ENCODE peak calls at places on chromosomes 1 and 21, in nine cellular contexts. One of them, this sample, is unnamed.

GRCh38 chr1:24957016-24957807 is 27.1 kb upstream of the RUNX3 start:
- DNase-seq in upper lobe of right lung: no peak
- DNase-seq in MM.1S: no peak
- DNase-seq in kidney: peak
- DNase-seq in ovary: no peak
- DNase-seq in CD4-positive, alpha-beta T cell: no peak
- DNase-seq in psoas muscle: no peak
- DNase-seq in substantia nigra: no peak
- DNase-seq in PC-3: no peak
- DNase-seq in this sample: no peak

GRCh38 chr1:77283701-77284425 is 2.0 kb downstream of the AK5 start:
- DNase-seq in upper lobe of right lung: no peak
- DNase-seq in MM.1S: no peak
- DNase-seq in kidney: no peak
- DNase-seq in ovary: no peak
- DNase-seq in CD4-positive, alpha-beta T cell: no peak
- DNase-seq in psoas muscle: no peak
- DNase-seq in substantia nigra: no peak
- DNase-seq in PC-3: no peak
- DNase-seq in this sample: no peak

GRCh38 chr1:109750920-109751319 is 10.1 kb upstream of the GSTM3 start:
- DNase-seq in upper lobe of right lung: no peak
- DNase-seq in MM.1S: no peak
- DNase-seq in kidney: no peak
- DNase-seq in ovary: no peak
- DNase-seq in CD4-positive, alpha-beta T cell: no peak
- DNase-seq in psoas muscle: no peak
- DNase-seq in substantia nigra: no peak
- DNase-seq in PC-3: no peak
- DNase-seq in this sample: no peak

GRCh38 chr1:184044603-184045376 is 6.7 kb upstream of the TSEN15 start:
- DNase-seq in upper lobe of right lung: no peak
- DNase-seq in MM.1S: no peak
- DNase-seq in kidney: no peak
- DNase-seq in ovary: no peak
- DNase-seq in CD4-positive, alpha-beta T cell: no peak
- DNase-seq in psoas muscle: no peak
- DNase-seq in substantia nigra: no peak
- DNase-seq in PC-3: peak
- DNase-seq in this sample: no peak

GRCh38 chr1:10415211-10415930 is 14.9 kb upstream of the CENPS start:
- DNase-seq in upper lobe of right lung: no peak
- DNase-seq in MM.1S: no peak
- DNase-seq in kidney: peak
- DNase-seq in ovary: no peak
- DNase-seq in CD4-positive, alpha-beta T cell: no peak
- DNase-seq in psoas muscle: no peak
- DNase-seq in substantia nigra: no peak
- DNase-seq in PC-3: peak
- DNase-seq in this sample: no peak

GRCh38 chr1:202844935-202845334 is 34.2 kb downstream of the PCAT6 start:
- DNase-seq in upper lobe of right lung: no peak
- DNase-seq in MM.1S: no peak
- DNase-seq in kidney: no peak
- DNase-seq in ovary: no peak
- DNase-seq in CD4-positive, alpha-beta T cell: no peak
- DNase-seq in psoas muscle: no peak
- DNase-seq in substantia nigra: no peak
- DNase-seq in PC-3: no peak
- DNase-seq in this sample: no peak

GRCh38 chr21:45992311-45993209 is 11.0 kb downstream of the COL6A1 start:
- DNase-seq in upper lobe of right lung: peak
- DNase-seq in MM.1S: no peak
- DNase-seq in kidney: no peak
- DNase-seq in ovary: peak
- DNase-seq in CD4-positive, alpha-beta T cell: peak
- DNase-seq in psoas muscle: peak
- DNase-seq in substantia nigra: no peak
- DNase-seq in PC-3: no peak
- DNase-seq in this sample: no peak

GRCh38 chr1:15189692-15190321 is 36.3 kb downstream of the TMEM51 start:
- DNase-seq in upper lobe of right lung: peak
- DNase-seq in MM.1S: no peak
- DNase-seq in kidney: no peak
- DNase-seq in ovary: no peak
- DNase-seq in CD4-positive, alpha-beta T cell: no peak
- DNase-seq in psoas muscle: no peak
- DNase-seq in substantia nigra: no peak
- DNase-seq in PC-3: no peak
- DNase-seq in this sample: no peak

GRCh38 chr1:28163496-28164120 is 12.9 kb downstream of the PTAFR start:
- DNase-seq in upper lobe of right lung: no peak
- DNase-seq in MM.1S: no peak
- DNase-seq in kidney: no peak
- DNase-seq in ovary: no peak
- DNase-seq in CD4-positive, alpha-beta T cell: no peak
- DNase-seq in psoas muscle: peak
- DNase-seq in substantia nigra: peak
- DNase-seq in PC-3: no peak
- DNase-seq in this sample: no peak

GRCh38 chr1:59521456-59521855 is 224.6 kb downstream of the FGGY start:
- DNase-seq in upper lobe of right lung: no peak
- DNase-seq in MM.1S: no peak
- DNase-seq in kidney: no peak
- DNase-seq in ovary: no peak
- DNase-seq in CD4-positive, alpha-beta T cell: no peak
- DNase-seq in psoas muscle: peak
- DNase-seq in substantia nigra: no peak
- DNase-seq in PC-3: no peak
- DNase-seq in this sample: no peak
- H3K27ac ChIP-seq in upper lobe of right lung: no peak
- H3K27ac ChIP-seq in MM.1S: no peak
- H3K27ac ChIP-seq in kidney: no peak
- H3K27ac ChIP-seq in ovary: peak
- H3K27ac ChIP-seq in CD4-positive, alpha-beta T cell: no peak
- H3K27ac ChIP-seq in psoas muscle: peak
- H3K27ac ChIP-seq in substantia nigra: no peak
- H3K27ac ChIP-seq in PC-3: no peak
- H3K27ac ChIP-seq in this sample: no peak

GRCh38 chr1:117611894-117612481 is 6.1 kb downstream of the TENT5C start:
- DNase-seq in upper lobe of right lung: no peak
- DNase-seq in MM.1S: peak
- DNase-seq in kidney: no peak
- DNase-seq in ovary: no peak
- DNase-seq in CD4-positive, alpha-beta T cell: no peak
- DNase-seq in psoas muscle: no peak
- DNase-seq in substantia nigra: no peak
- DNase-seq in PC-3: no peak
- DNase-seq in this sample: no peak

GRCh38 chr1:117615474-117615873 is 9.6 kb downstream of the TENT5C start:
- DNase-seq in upper lobe of right lung: no peak
- DNase-seq in MM.1S: peak
- DNase-seq in kidney: no peak
- DNase-seq in ovary: no peak
- DNase-seq in CD4-positive, alpha-beta T cell: no peak
- DNase-seq in psoas muscle: no peak
- DNase-seq in substantia nigra: no peak
- DNase-seq in PC-3: no peak
- DNase-seq in this sample: no peak

GRCh38 chr1:117612517-117613248 is 6.8 kb downstream of the TENT5C start:
- DNase-seq in upper lobe of right lung: no peak
- DNase-seq in MM.1S: peak
- DNase-seq in kidney: no peak
- DNase-seq in ovary: no peak
- DNase-seq in CD4-positive, alpha-beta T cell: no peak
- DNase-seq in psoas muscle: no peak
- DNase-seq in substantia nigra: no peak
- DNase-seq in PC-3: peak
- DNase-seq in this sample: peak

GRCh38 chr1:117613969-117614865 is 8.4 kb downstream of the TENT5C start:
- DNase-seq in upper lobe of right lung: no peak
- DNase-seq in MM.1S: peak
- DNase-seq in kidney: no peak
- DNase-seq in ovary: no peak
- DNase-seq in CD4-positive, alpha-beta T cell: no peak
- DNase-seq in psoas muscle: no peak
- DNase-seq in substantia nigra: no peak
- DNase-seq in PC-3: no peak
- DNase-seq in this sample: no peak

GRCh38 chr1:117613249-117613968 is 7.6 kb downstream of the TENT5C start:
- DNase-seq in upper lobe of right lung: no peak
- DNase-seq in MM.1S: peak
- DNase-seq in kidney: no peak
- DNase-seq in ovary: no peak
- DNase-seq in CD4-positive, alpha-beta T cell: no peak
- DNase-seq in psoas muscle: no peak
- DNase-seq in substantia nigra: no peak
- DNase-seq in PC-3: no peak
- DNase-seq in this sample: no peak
- H3K27ac ChIP-seq in upper lobe of right lung: no peak
- H3K27ac ChIP-seq in MM.1S: peak
- H3K27ac ChIP-seq in kidney: no peak
- H3K27ac ChIP-seq in ovary: no peak
- H3K27ac ChIP-seq in CD4-positive, alpha-beta T cell: no peak
- H3K27ac ChIP-seq in psoas muscle: peak
- H3K27ac ChIP-seq in substantia nigra: no peak
- H3K27ac ChIP-seq in PC-3: no peak
- H3K27ac ChIP-seq in this sample: no peak

GRCh38 chr1:59137968-59138367 is 158.9 kb upstream of the FGGY start:
- DNase-seq in upper lobe of right lung: no peak
- DNase-seq in MM.1S: no peak
- DNase-seq in kidney: no peak
- DNase-seq in ovary: no peak
- DNase-seq in CD4-positive, alpha-beta T cell: no peak
- DNase-seq in psoas muscle: no peak
- DNase-seq in substantia nigra: no peak
- DNase-seq in PC-3: no peak
- DNase-seq in this sample: no peak
- H3K27ac ChIP-seq in upper lobe of right lung: no peak
- H3K27ac ChIP-seq in MM.1S: no peak
- H3K27ac ChIP-seq in kidney: no peak
- H3K27ac ChIP-seq in ovary: no peak
- H3K27ac ChIP-seq in CD4-positive, alpha-beta T cell: no peak
- H3K27ac ChIP-seq in psoas muscle: peak
- H3K27ac ChIP-seq in substantia nigra: peak
- H3K27ac ChIP-seq in PC-3: no peak
- H3K27ac ChIP-seq in this sample: peak

GRCh38 chr1:74971982-74972381 is 162.2 kb upstream of the LHX8 start:
- DNase-seq in upper lobe of right lung: no peak
- DNase-seq in MM.1S: peak
- DNase-seq in kidney: no peak
- DNase-seq in ovary: no peak
- DNase-seq in CD4-positive, alpha-beta T cell: no peak
- DNase-seq in psoas muscle: no peak
- DNase-seq in substantia nigra: no peak
- DNase-seq in PC-3: no peak
- DNase-seq in this sample: no peak
- H3K27ac ChIP-seq in upper lobe of right lung: no peak
- H3K27ac ChIP-seq in MM.1S: peak
- H3K27ac ChIP-seq in kidney: no peak
- H3K27ac ChIP-seq in ovary: no peak
- H3K27ac ChIP-seq in CD4-positive, alpha-beta T cell: no peak
- H3K27ac ChIP-seq in psoas muscle: no peak
- H3K27ac ChIP-seq in substantia nigra: no peak
- H3K27ac ChIP-seq in PC-3: no peak
- H3K27ac ChIP-seq in this sample: no peak

DNA sequence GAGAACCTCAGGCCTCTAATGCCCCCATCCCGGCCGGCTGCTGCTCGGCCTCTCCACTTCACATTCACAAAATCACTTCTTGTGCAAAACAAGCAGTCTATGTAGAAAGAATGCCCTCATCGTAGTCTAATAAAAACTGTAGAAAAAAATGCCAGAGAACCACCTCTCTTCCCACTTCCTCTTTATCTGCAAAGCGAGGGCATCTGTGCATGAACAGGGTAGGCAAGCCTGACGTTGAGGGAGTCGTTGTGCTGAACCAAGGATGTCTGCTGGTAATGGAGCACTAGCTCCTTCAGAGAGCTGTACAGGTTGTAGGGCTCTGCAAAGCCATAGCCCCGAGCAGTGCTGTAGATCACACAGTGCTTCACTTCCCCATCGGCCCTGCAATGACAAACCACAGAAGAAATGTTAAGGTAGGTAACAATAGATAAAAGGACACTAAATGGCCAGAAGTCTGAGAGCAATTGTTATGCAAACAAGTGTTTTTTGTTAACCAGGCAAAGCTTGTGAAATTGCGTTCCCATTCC is 88.9 kb downstream of the PIK3R3 start:
- DNase-seq in upper lobe of right lung: no peak
- DNase-seq in MM.1S: peak
- DNase-seq in kidney: no peak
- DNase-seq in ovary: no peak
- DNase-seq in CD4-positive, alpha-beta T cell: no peak
- DNase-seq in psoas muscle: no peak
- DNase-seq in substantia nigra: no peak
- DNase-seq in PC-3: no peak
- DNase-seq in this sample: no peak
- H3K27ac ChIP-seq in upper lobe of right lung: no peak
- H3K27ac ChIP-seq in MM.1S: peak
- H3K27ac ChIP-seq in kidney: no peak
- H3K27ac ChIP-seq in ovary: peak
- H3K27ac ChIP-seq in CD4-positive, alpha-beta T cell: no peak
- H3K27ac ChIP-seq in psoas muscle: no peak
- H3K27ac ChIP-seq in substantia nigra: no peak
- H3K27ac ChIP-seq in PC-3: no peak
- H3K27ac ChIP-seq in this sample: no peak

This sample was measured in RWPE1.